ENCODE peak calls at places on chromosome 7, in eight cellular contexts. P is AG04450; J is thoracic aorta; F is Panc1; M is CD8-positive, alpha-beta T cell; S is GM23338; L is right cardiac atrium; U is IMR-90. V is an unnamed sample. For H3K27me3, the result is how much of the 10 kb centered on the place peaks cover.

GRCh38 chr7:128112781-128113221 is 81.6 kb upstream of the LRRC4 start:
- DNase-seq in M (peak), F (no peak), J (no peak), S (no peak), L (no peak), P (no peak), U (no peak), V (no peak)

GRCh38 chr7:103637080-103637479 is 191.1 kb upstream of the SLC26A5 start:
- DNase-seq in M (no peak), L (no peak), S (no peak), J (no peak), U (peak), P (peak), F (no peak), V (no peak)

GRCh38 chr7:34019431-34019830 is 114.1 kb downstream of the BMPER start:
- DNase-seq in L (no peak), U (peak), J (no peak), P (no peak), S (no peak), M (no peak), F (no peak), V (no peak)

GRCh38 chr7:45660901-45661211 is 86.7 kb downstream of the ADCY1 start:
- DNase-seq in S (no peak), M (peak), F (no peak), J (no peak), P (no peak), U (no peak), L (no peak), V (no peak)

GRCh38 chr7:2824678-2825461 is 19.2 kb downstream of the GNA12 start:
- DNase-seq in M (no peak), L (no peak), J (no peak), P (no peak), U (peak), S (peak), F (no peak), V (peak)

GRCh38 chr7:82404094-82404493 is 39.5 kb downstream of the CACNA2D1 start:
- DNase-seq in L (no peak), U (no peak), S (no peak), P (no peak), M (no peak), J (no peak), F (no peak), V (no peak)

GRCh38 chr7:151140826-151141225 is 26.7 kb downstream of the GBX1 start:
- DNase-seq in L (no peak), M (no peak), J (no peak), S (no peak), P (no peak), F (no peak), U (no peak), V (no peak)

GRCh38 chr7:13829914-13830603 is 159.4 kb downstream of the ETV1 start:
- DNase-seq in F (no peak), S (no peak), M (no peak), L (no peak), J (no peak), P (peak), U (peak), V (no peak)

GRCh38 chr7:101303102-101303701 is 18.4 kb downstream of the IFT22 start:
- DNase-seq in J (no peak), M (no peak), P (no peak), S (peak), L (no peak), U (no peak), F (no peak), V (peak)

GRCh38 chr7:105619590-105619989 is 38.3 kb upstream of the EFCAB10 start:
- DNase-seq in U (no peak), L (no peak), F (no peak), J (no peak), M (no peak), S (no peak), P (no peak), V (no peak)
- H3K27me3 ChIP-seq in U (under half), L (under half), F (under half), J (under half), M (under half), S (under half), P (under half), V (under half)

GRCh38 chr7:158820656-158821055 is 8.7 kb downstream of the ESYT2 start:
- DNase-seq in U (peak), P (no peak), L (no peak), S (no peak), M (no peak), F (no peak), J (no peak), V (no peak)

GRCh38 chr7:158819571-158820203 is 9.6 kb downstream of the ESYT2 start:
- DNase-seq in U (no peak), S (no peak), F (no peak), L (no peak), M (no peak), P (no peak), J (no peak), V (no peak)

GRCh38 chr7:158816271-158816670 is 13.0 kb downstream of the ESYT2 start:
- DNase-seq in S (no peak), L (no peak), M (no peak), U (no peak), J (no peak), F (no peak), P (no peak), V (no peak)

GRCh38 chr7:158816995-158817394 is 12.3 kb downstream of the ESYT2 start:
- DNase-seq in U (no peak), L (no peak), F (no peak), P (no peak), S (no peak), M (no peak), J (no peak), V (peak)

GRCh38 chr7:158818325-158819213 is 10.7 kb downstream of the ESYT2 start:
- DNase-seq in J (peak), L (peak), S (peak), P (peak), U (peak), F (peak), M (peak), V (peak)
- H3K4me3 ChIP-seq in J (peak), L (peak), S (no peak), P (peak), U (peak), F (peak), M (peak), V (no peak)

GRCh38 chr7:27154901-27155815 is 1.3 kb downstream of the HOXA7 start:
- DNase-seq in F (no peak), P (no peak), S (no peak), L (no peak), U (no peak), M (peak), J (no peak), V (peak)

GRCh38 chr7:27153526-27153925 is 1.1 kb upstream of the HOXA3 start:
- DNase-seq in M (peak), J (no peak), U (no peak), S (no peak), P (no peak), L (no peak), F (no peak), V (peak)

GRCh38 chr7:27152816-27153486 is 568 bp upstream of the HOXA3 start:
- DNase-seq in F (no peak), S (peak), J (no peak), L (no peak), M (peak), P (no peak), U (no peak), V (peak)

GRCh38 chr7:27155816-27156507 is 513 bp downstream of the HOXA7 start:
- DNase-seq in S (peak), M (peak), J (no peak), L (no peak), U (no peak), P (no peak), F (no peak), V (peak)

GRCh38 chr7:27154369-27154768 is 2.0 kb upstream of the HOXA3 start:
- DNase-seq in P (no peak), S (no peak), J (no peak), F (no peak), U (no peak), M (peak), L (peak), V (peak)
- H3K27me3 ChIP-seq in P (under half), S (half or more), J (under half), F (under half), U (under half), M (half or more), L (under half), V (half or more)

GRCh38 chr7:126842451-126842850 is 410.3 kb downstream of the GRM8 start:
- DNase-seq in U (no peak), M (no peak), F (no peak), S (no peak), J (no peak), L (no peak), P (no peak), V (no peak)
- H3K4me3 ChIP-seq in U (no peak), M (no peak), F (no peak), S (no peak), J (no peak), L (no peak), P (no peak), V (no peak)

GRCh38 chr7:40283391-40283790 is 148.6 kb downstream of the SUGCT start:
- DNase-seq in L (no peak), P (no peak), F (no peak), S (no peak), J (no peak), M (no peak), U (no peak), V (no peak)
- H3K27me3 ChIP-seq in L (under half), P (under half), F (under half), S (under half), J (under half), M (under half), U (under half), V (under half)

V was measured in H7.